ENCODE peak calls at places on chromosomes 2 and 18, in six cellular contexts. M, B, K, U, C and A are unnamed samples.

GRCh38 chr18:50871846-50872245 is 7.1 kb upstream of the ME2 start:
- DNase-seq in C (no peak), M (no peak), B (no peak), U (no peak), K (no peak), A (no peak)

GRCh38 chr2:220228310-220229006 is 601.0 kb downstream of the SLC4A3 start:
- DNase-seq in C (peak; percentile 27), B (no peak), K (no peak), U (no peak), M (no peak), A (peak; percentile 60)

GRCh38 chr2:23324281-23324680 is 60.7 kb upstream of the KLHL29 start:
- DNase-seq in M (no peak), B (no peak), U (no peak), K (no peak), C (no peak), A (no peak)

GRCh38 chr2:102063360-102063947 is 71.7 kb downstream of the IL1R2 start:
- DNase-seq in C (no peak), K (no peak), U (no peak), B (peak; percentile 62), M (peak; percentile 91), A (no peak)

GRCh38 chr2:20052229-20052871 is 922 bp upstream of the LAPTM4A start:
- DNase-seq in B (no peak), U (no peak), K (no peak), C (peak; percentile 66), M (no peak), A (peak; percentile 28)

GRCh38 chr18:24986611-24987270 is 365.2 kb downstream of the ZNF521 start:
- DNase-seq in U (no peak), K (no peak), M (no peak), B (peak; percentile 39), C (no peak), A (no peak)

GRCh38 chr18:41732371-41732770 is 222.7 kb upstream of the PIK3C3 start:
- DNase-seq in U (no peak), K (no peak), M (no peak), B (peak; percentile 52), C (no peak), A (no peak)

GRCh38 chr2:13543550-13543949 is 826.8 kb downstream of the TRIB2 start:
- DNase-seq in C (no peak), U (no peak), K (no peak), B (no peak), M (peak; percentile 94), A (no peak)

GRCh38 chr2:233059797-233060499 is at the start of gene INPP5D:
- DNase-seq in U (no peak), K (peak; percentile 25), B (peak; percentile 77), C (peak; percentile 59), M (peak; percentile 98), A (no peak)

GRCh38 chr2:112583497-112584133 is 794 bp upstream of the CHCHD5 start:
- DNase-seq in U (no peak), K (peak; percentile 50), B (peak; percentile 33), M (peak; percentile 75), C (peak; percentile 75), A (peak; percentile 65)

GRCh38 chr18:25669741-25670140 is 317.8 kb upstream of the ZNF521 start:
- DNase-seq in B (peak; percentile 46), M (no peak), K (no peak), U (no peak), C (no peak), A (no peak)

GRCh38 chr2:99354060-99354459 is 16.9 kb downstream of the EIF5B start:
- DNase-seq in M (no peak), B (no peak), K (no peak), C (no peak), U (no peak), A (no peak)

GRCh38 chr2:28325567-28326468 is 66.8 kb upstream of the FOSL2 start:
- DNase-seq in B (no peak), U (peak; percentile 25), C (no peak), M (peak; percentile 79), K (peak; percentile 22), A (no peak)

GRCh38 chr2:229133155-229133772 is 137.8 kb downstream of the PID1 start:
- DNase-seq in U (no peak), C (peak; percentile 18), B (no peak), K (no peak), M (peak; percentile 41), A (peak; percentile 62)

GRCh38 chr2:150404147-150404546 is 83.3 kb downstream of the RND3 start:
- DNase-seq in B (peak; percentile 44), M (no peak), U (no peak), C (no peak), K (no peak), A (no peak)

GRCh38 chr2:150409196-150409595 is 78.3 kb downstream of the RND3 start:
- DNase-seq in U (no peak), M (no peak), B (peak; percentile 76), C (no peak), K (no peak), A (no peak)

GRCh38 chr2:150400849-150401248 is 86.6 kb downstream of the RND3 start:
- DNase-seq in M (no peak), U (no peak), K (no peak), B (no peak), C (no peak), A (no peak)

GRCh38 chr2:150403457-150403856 is 84.0 kb downstream of the RND3 start:
- DNase-seq in U (peak; percentile 23), B (peak; percentile 65), K (no peak), M (no peak), C (no peak), A (no peak)
- TF ChIP-seq MYC in U (no peak), B (no peak), K (no peak), M (no peak), C (no peak), A (no peak)

DNA sequence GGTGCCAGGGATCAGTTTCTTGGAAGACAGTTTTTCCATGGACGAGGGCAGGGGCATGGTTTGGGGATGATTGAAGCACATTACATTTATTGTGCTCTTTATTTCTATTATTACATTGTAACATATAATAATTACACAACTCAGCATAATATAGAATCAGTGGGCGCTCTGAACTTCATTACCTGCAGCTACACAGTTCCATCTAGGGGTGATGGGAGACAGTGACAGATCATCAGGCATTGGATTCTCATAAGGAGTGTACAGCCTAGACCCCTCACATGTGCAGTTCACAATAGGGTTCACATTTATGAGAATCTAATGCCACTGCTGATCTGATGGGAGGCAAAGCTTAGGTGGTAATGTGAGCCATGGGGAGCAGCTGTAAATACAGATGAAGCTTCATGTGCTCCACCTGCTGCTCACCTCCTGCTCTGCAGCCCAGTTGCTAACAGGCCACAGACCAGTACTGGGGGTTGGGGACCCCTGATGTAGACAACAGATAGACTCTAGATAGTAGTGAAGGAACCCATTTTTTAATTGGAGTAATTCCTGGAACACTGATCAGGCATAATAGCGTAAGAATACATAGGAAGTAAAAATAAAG is 41.5 kb upstream of the MC4R start:
- DNase-seq in K (no peak), U (no peak), C (peak; percentile 2), M (peak; percentile 26), B (no peak), A (no peak)
- TF ChIP-seq MYC in K (no peak), U (no peak), C (no peak), M (no peak), B (no peak), A (no peak)

DNA sequence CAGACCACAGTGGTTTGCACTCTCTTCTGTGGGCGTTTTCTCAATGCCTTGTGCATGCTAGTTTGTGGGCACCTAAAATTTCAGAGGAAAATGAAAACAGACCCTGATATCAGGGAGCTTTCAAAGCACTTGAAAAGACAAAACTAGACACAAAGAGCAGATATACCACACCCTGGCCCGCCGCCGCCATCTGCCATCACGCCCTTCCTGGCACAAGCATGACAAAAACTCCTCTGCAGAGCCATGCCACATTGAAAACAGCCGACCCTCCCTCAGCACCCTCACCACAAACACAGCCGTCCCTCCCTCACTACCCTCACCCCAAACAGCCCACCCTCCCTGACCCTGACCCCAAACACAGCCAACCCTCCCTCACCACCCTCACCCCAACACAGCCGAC is 84.8 kb upstream of the RAB6C start:
- DNase-seq in B (no peak), M (no peak), U (no peak), C (no peak), K (no peak), A (no peak)
- TF ChIP-seq MYC in B (no peak), M (no peak), U (no peak), C (no peak), K (no peak), A (no peak)

DNA sequence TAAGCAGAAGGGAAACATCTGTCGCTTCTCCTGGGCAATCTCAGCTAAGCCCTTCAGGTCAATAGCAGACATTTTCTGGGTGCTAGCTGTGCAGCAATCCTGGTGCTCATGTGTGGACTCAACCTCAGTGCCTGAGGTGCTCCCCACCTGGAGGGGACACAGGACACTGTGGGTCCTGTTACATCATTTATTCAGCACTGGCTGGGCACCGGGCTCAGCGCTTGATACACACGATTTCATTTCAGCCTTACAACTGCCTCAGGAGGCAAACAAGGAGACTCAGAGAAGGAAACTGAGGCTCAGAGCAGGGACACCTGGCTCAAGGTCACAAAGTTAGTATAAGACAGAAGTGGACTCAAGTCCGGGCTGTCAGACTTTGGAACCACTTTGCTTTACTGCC is 46.7 kb downstream of the MARCO start:
- DNase-seq in M (no peak), K (no peak), B (no peak), U (no peak), C (no peak), A (no peak)
- TF ChIP-seq MYC in M (no peak), K (no peak), B (no peak), U (no peak), C (no peak), A (no peak)

GRCh38 chr2:152078662-152079061 is 20.2 kb downstream of the CACNB4 start:
- DNase-seq in K (no peak), M (no peak), C (peak; percentile 16), B (no peak), U (peak; percentile 17), A (no peak)
- TF ChIP-seq MYC in K (no peak), M (no peak), C (no peak), B (no peak), U (no peak), A (no peak)

GRCh38 chr2:120867290-120868231 is 131.9 kb downstream of the GLI2 start:
- DNase-seq in C (no peak), B (peak; percentile 60), U (no peak), K (peak; percentile 37), M (no peak), A (peak; percentile 49)
- TF ChIP-seq MYC in C (no peak), B (no peak), U (no peak), K (no peak), M (no peak), A (no peak)

DNA sequence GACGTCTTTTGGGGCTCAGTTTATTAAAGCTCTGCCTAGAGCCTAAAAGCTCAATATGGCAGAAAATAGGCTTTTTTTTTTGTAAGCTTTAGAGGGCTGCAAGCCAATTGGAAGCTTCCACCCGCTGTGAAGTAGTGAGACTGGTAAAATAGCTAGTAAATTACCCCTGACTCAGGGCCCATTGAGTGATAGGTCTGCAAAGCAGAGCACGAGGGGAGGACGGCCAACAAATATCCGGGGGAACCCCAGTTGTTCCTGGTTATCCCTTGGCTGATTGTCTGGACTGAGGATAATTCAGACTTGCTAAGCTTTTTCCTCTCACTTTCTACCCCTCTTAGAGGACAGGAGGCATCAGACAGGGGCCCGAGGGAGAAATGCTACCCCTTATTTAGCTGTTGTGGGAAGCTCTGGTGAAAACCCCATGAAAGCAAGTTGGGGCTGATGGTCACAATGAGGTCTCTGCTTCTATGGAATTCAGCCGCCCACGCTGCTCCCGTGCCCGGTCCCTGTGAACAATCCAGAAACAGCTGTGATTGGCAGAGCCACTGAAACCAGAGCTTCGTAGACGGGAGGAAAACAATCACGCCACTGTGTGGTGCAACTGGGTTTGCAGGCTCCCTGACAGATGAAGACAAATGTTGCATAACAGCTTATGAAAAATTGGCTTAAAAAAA is 141.9 kb upstream of the LGALSL start:
- DNase-seq in U (no peak), C (peak; percentile 85), B (peak; percentile 89), M (peak; percentile 64), K (no peak), A (peak; percentile 18)
- TF ChIP-seq MYC in U (no peak), C (no peak), B (no peak), M (peak; percentile 33), K (no peak), A (no peak)